ENCODE peak calls at places on chromosomes 3 and 15, in seven cellular contexts. One of them, this sample, is unnamed.

GRCh38 chr3:114697441-114697840 is 403.6 kb downstream of the TIGIT start:
- DNase-seq in left ventricle myocardium superior: no peak
- DNase-seq in IMR-90: no peak
- DNase-seq in activated CD4-positive, CD25-positive, alpha-beta regulatory T cell treated with anti-CD3 and anti-CD28 coated beads, Interleukin-2, amount 50 U/mL, for 72 hours: no peak
- DNase-seq in uterus: no peak
- DNase-seq in retina: no peak
- DNase-seq in brain microvascular endothelial cell: no peak
- DNase-seq in this sample: no peak

GRCh38 chr3:38585791-38586420 is 63.6 kb downstream of the SCN5A start:
- DNase-seq in left ventricle myocardium superior: no peak
- DNase-seq in IMR-90: no peak
- DNase-seq in activated CD4-positive, CD25-positive, alpha-beta regulatory T cell treated with anti-CD3 and anti-CD28 coated beads, Interleukin-2, amount 50 U/mL, for 72 hours: peak
- DNase-seq in uterus: no peak
- DNase-seq in retina: no peak
- DNase-seq in brain microvascular endothelial cell: no peak
- DNase-seq in this sample: no peak

GRCh38 chr15:70281811-70282307 is 184.1 kb upstream of the TLE3 start:
- DNase-seq in left ventricle myocardium superior: no peak
- DNase-seq in IMR-90: peak
- DNase-seq in activated CD4-positive, CD25-positive, alpha-beta regulatory T cell treated with anti-CD3 and anti-CD28 coated beads, Interleukin-2, amount 50 U/mL, for 72 hours: no peak
- DNase-seq in uterus: no peak
- DNase-seq in retina: no peak
- DNase-seq in brain microvascular endothelial cell: peak
- DNase-seq in this sample: no peak

GRCh38 chr3:149968216-149968615 is 2.5 kb downstream of the PFN2 start:
- DNase-seq in left ventricle myocardium superior: no peak
- DNase-seq in IMR-90: peak
- DNase-seq in activated CD4-positive, CD25-positive, alpha-beta regulatory T cell treated with anti-CD3 and anti-CD28 coated beads, Interleukin-2, amount 50 U/mL, for 72 hours: no peak
- DNase-seq in uterus: no peak
- DNase-seq in retina: peak
- DNase-seq in brain microvascular endothelial cell: peak
- DNase-seq in this sample: peak

GRCh38 chr3:187997490-187997889 is 156.5 kb upstream of the LPP start:
- DNase-seq in left ventricle myocardium superior: no peak
- DNase-seq in IMR-90: peak
- DNase-seq in activated CD4-positive, CD25-positive, alpha-beta regulatory T cell treated with anti-CD3 and anti-CD28 coated beads, Interleukin-2, amount 50 U/mL, for 72 hours: no peak
- DNase-seq in uterus: no peak
- DNase-seq in retina: no peak
- DNase-seq in brain microvascular endothelial cell: no peak
- DNase-seq in this sample: no peak

GRCh38 chr3:160038862-160039562 is 50.4 kb downstream of the IL12A start:
- DNase-seq in left ventricle myocardium superior: peak
- DNase-seq in IMR-90: no peak
- DNase-seq in activated CD4-positive, CD25-positive, alpha-beta regulatory T cell treated with anti-CD3 and anti-CD28 coated beads, Interleukin-2, amount 50 U/mL, for 72 hours: no peak
- DNase-seq in uterus: no peak
- DNase-seq in retina: peak
- DNase-seq in brain microvascular endothelial cell: no peak
- DNase-seq in this sample: no peak

GRCh38 chr15:93454788-93455187 is 365.8 kb upstream of the RGMA start:
- DNase-seq in left ventricle myocardium superior: no peak
- DNase-seq in IMR-90: no peak
- DNase-seq in activated CD4-positive, CD25-positive, alpha-beta regulatory T cell treated with anti-CD3 and anti-CD28 coated beads, Interleukin-2, amount 50 U/mL, for 72 hours: no peak
- DNase-seq in uterus: no peak
- DNase-seq in retina: no peak
- DNase-seq in brain microvascular endothelial cell: no peak
- DNase-seq in this sample: no peak

GRCh38 chr15:90540768-90541167 is 11.0 kb downstream of the CRTC3 start:
- DNase-seq in left ventricle myocardium superior: no peak
- DNase-seq in IMR-90: no peak
- DNase-seq in activated CD4-positive, CD25-positive, alpha-beta regulatory T cell treated with anti-CD3 and anti-CD28 coated beads, Interleukin-2, amount 50 U/mL, for 72 hours: no peak
- DNase-seq in uterus: no peak
- DNase-seq in retina: no peak
- DNase-seq in brain microvascular endothelial cell: no peak
- DNase-seq in this sample: no peak

GRCh38 chr15:38069001-38069400 is 134.6 kb downstream of the TMCO5A start:
- DNase-seq in left ventricle myocardium superior: no peak
- DNase-seq in IMR-90: peak
- DNase-seq in activated CD4-positive, CD25-positive, alpha-beta regulatory T cell treated with anti-CD3 and anti-CD28 coated beads, Interleukin-2, amount 50 U/mL, for 72 hours: no peak
- DNase-seq in uterus: no peak
- DNase-seq in retina: peak
- DNase-seq in brain microvascular endothelial cell: peak
- DNase-seq in this sample: peak

GRCh38 chr3:23493846-23494245 is 290.7 kb downstream of the UBE2E2 start:
- DNase-seq in left ventricle myocardium superior: no peak
- DNase-seq in IMR-90: no peak
- DNase-seq in activated CD4-positive, CD25-positive, alpha-beta regulatory T cell treated with anti-CD3 and anti-CD28 coated beads, Interleukin-2, amount 50 U/mL, for 72 hours: no peak
- DNase-seq in uterus: no peak
- DNase-seq in retina: no peak
- DNase-seq in brain microvascular endothelial cell: no peak
- DNase-seq in this sample: no peak

GRCh38 chr3:89740881-89741177 is 633.4 kb downstream of the EPHA3 start:
- DNase-seq in left ventricle myocardium superior: no peak
- DNase-seq in IMR-90: peak
- DNase-seq in activated CD4-positive, CD25-positive, alpha-beta regulatory T cell treated with anti-CD3 and anti-CD28 coated beads, Interleukin-2, amount 50 U/mL, for 72 hours: no peak
- DNase-seq in uterus: no peak
- DNase-seq in retina: no peak
- DNase-seq in brain microvascular endothelial cell: no peak
- DNase-seq in this sample: no peak

GRCh38 chr3:14880486-14881179 is 61.9 kb downstream of the FGD5 start:
- DNase-seq in left ventricle myocardium superior: no peak
- DNase-seq in IMR-90: no peak
- DNase-seq in activated CD4-positive, CD25-positive, alpha-beta regulatory T cell treated with anti-CD3 and anti-CD28 coated beads, Interleukin-2, amount 50 U/mL, for 72 hours: no peak
- DNase-seq in uterus: no peak
- DNase-seq in retina: no peak
- DNase-seq in brain microvascular endothelial cell: no peak
- DNase-seq in this sample: no peak

GRCh38 chr3:7038394-7038793 is 177.5 kb downstream of the GRM7 start:
- DNase-seq in left ventricle myocardium superior: no peak
- DNase-seq in IMR-90: no peak
- DNase-seq in activated CD4-positive, CD25-positive, alpha-beta regulatory T cell treated with anti-CD3 and anti-CD28 coated beads, Interleukin-2, amount 50 U/mL, for 72 hours: no peak
- DNase-seq in uterus: no peak
- DNase-seq in retina: no peak
- DNase-seq in brain microvascular endothelial cell: no peak
- DNase-seq in this sample: no peak

GRCh38 chr15:68526784-68527183 is 52.0 kb upstream of the CORO2B start:
- DNase-seq in left ventricle myocardium superior: no peak
- DNase-seq in IMR-90: no peak
- DNase-seq in activated CD4-positive, CD25-positive, alpha-beta regulatory T cell treated with anti-CD3 and anti-CD28 coated beads, Interleukin-2, amount 50 U/mL, for 72 hours: no peak
- DNase-seq in uterus: no peak
- DNase-seq in retina: no peak
- DNase-seq in brain microvascular endothelial cell: no peak
- DNase-seq in this sample: no peak

GRCh38 chr15:88658972-88659931 is 20.4 kb downstream of the ISG20 start:
- DNase-seq in left ventricle myocardium superior: no peak
- DNase-seq in IMR-90: peak
- DNase-seq in activated CD4-positive, CD25-positive, alpha-beta regulatory T cell treated with anti-CD3 and anti-CD28 coated beads, Interleukin-2, amount 50 U/mL, for 72 hours: no peak
- DNase-seq in uterus: no peak
- DNase-seq in retina: no peak
- DNase-seq in brain microvascular endothelial cell: peak
- DNase-seq in this sample: no peak

GRCh38 chr3:183094711-183095110 is 4.6 kb downstream of the MCCC1 start:
- DNase-seq in left ventricle myocardium superior: no peak
- DNase-seq in IMR-90: no peak
- DNase-seq in activated CD4-positive, CD25-positive, alpha-beta regulatory T cell treated with anti-CD3 and anti-CD28 coated beads, Interleukin-2, amount 50 U/mL, for 72 hours: no peak
- DNase-seq in uterus: no peak
- DNase-seq in retina: no peak
- DNase-seq in brain microvascular endothelial cell: no peak
- DNase-seq in this sample: no peak

GRCh38 chr3:146972726-146973125 is 367.6 kb upstream of the PLSCR5 start:
- DNase-seq in left ventricle myocardium superior: no peak
- DNase-seq in IMR-90: peak
- DNase-seq in activated CD4-positive, CD25-positive, alpha-beta regulatory T cell treated with anti-CD3 and anti-CD28 coated beads, Interleukin-2, amount 50 U/mL, for 72 hours: no peak
- DNase-seq in uterus: no peak
- DNase-seq in retina: no peak
- DNase-seq in brain microvascular endothelial cell: peak
- DNase-seq in this sample: no peak

GRCh38 chr15:73996939-73997338 is 2.4 kb downstream of the PML start:
- DNase-seq in left ventricle myocardium superior: no peak
- DNase-seq in IMR-90: no peak
- DNase-seq in activated CD4-positive, CD25-positive, alpha-beta regulatory T cell treated with anti-CD3 and anti-CD28 coated beads, Interleukin-2, amount 50 U/mL, for 72 hours: no peak
- DNase-seq in uterus: no peak
- DNase-seq in retina: no peak
- DNase-seq in brain microvascular endothelial cell: peak
- DNase-seq in this sample: no peak

GRCh38 chr15:38714309-38715072 is 149.9 kb upstream of the RASGRP1 start:
- DNase-seq in left ventricle myocardium superior: no peak
- DNase-seq in IMR-90: peak
- DNase-seq in activated CD4-positive, CD25-positive, alpha-beta regulatory T cell treated with anti-CD3 and anti-CD28 coated beads, Interleukin-2, amount 50 U/mL, for 72 hours: no peak
- DNase-seq in uterus: no peak
- DNase-seq in retina: no peak
- DNase-seq in brain microvascular endothelial cell: peak
- DNase-seq in this sample: no peak

GRCh38 chr3:182979719-182980191 is 583 bp downstream of the DCUN1D1 start:
- DNase-seq in left ventricle myocardium superior: peak
- DNase-seq in IMR-90: peak
- DNase-seq in activated CD4-positive, CD25-positive, alpha-beta regulatory T cell treated with anti-CD3 and anti-CD28 coated beads, Interleukin-2, amount 50 U/mL, for 72 hours: peak
- DNase-seq in uterus: no peak
- DNase-seq in retina: peak
- DNase-seq in brain microvascular endothelial cell: no peak
- DNase-seq in this sample: peak

GRCh38 chr15:79475312-79475711 is 43.2 kb downstream of the MINAR1 start:
- DNase-seq in left ventricle myocardium superior: no peak
- DNase-seq in IMR-90: peak
- DNase-seq in activated CD4-positive, CD25-positive, alpha-beta regulatory T cell treated with anti-CD3 and anti-CD28 coated beads, Interleukin-2, amount 50 U/mL, for 72 hours: no peak
- DNase-seq in uterus: no peak
- DNase-seq in retina: no peak
- DNase-seq in brain microvascular endothelial cell: no peak
- DNase-seq in this sample: no peak

GRCh38 chr15:56014685-56015084 is 21.3 kb upstream of the NEDD4 start:
- DNase-seq in left ventricle myocardium superior: no peak
- DNase-seq in IMR-90: no peak
- DNase-seq in activated CD4-positive, CD25-positive, alpha-beta regulatory T cell treated with anti-CD3 and anti-CD28 coated beads, Interleukin-2, amount 50 U/mL, for 72 hours: no peak
- DNase-seq in uterus: no peak
- DNase-seq in retina: no peak
- DNase-seq in brain microvascular endothelial cell: no peak
- DNase-seq in this sample: no peak

GRCh38 chr15:45399381-45400212 is 21.3 kb upstream of the GATM start:
- DNase-seq in left ventricle myocardium superior: no peak
- DNase-seq in IMR-90: peak
- DNase-seq in activated CD4-positive, CD25-positive, alpha-beta regulatory T cell treated with anti-CD3 and anti-CD28 coated beads, Interleukin-2, amount 50 U/mL, for 72 hours: no peak
- DNase-seq in uterus: no peak
- DNase-seq in retina: peak
- DNase-seq in brain microvascular endothelial cell: no peak
- DNase-seq in this sample: no peak

GRCh38 chr3:73279-73678 is 123.3 kb upstream of the CHL1 start:
- DNase-seq in left ventricle myocardium superior: no peak
- DNase-seq in IMR-90: no peak
- DNase-seq in activated CD4-positive, CD25-positive, alpha-beta regulatory T cell treated with anti-CD3 and anti-CD28 coated beads, Interleukin-2, amount 50 U/mL, for 72 hours: no peak
- DNase-seq in uterus: no peak
- DNase-seq in retina: no peak
- DNase-seq in brain microvascular endothelial cell: no peak
- DNase-seq in this sample: no peak

GRCh38 chr3:112769624-112770023 is 77.0 kb downstream of the CD200R1L start:
- DNase-seq in left ventricle myocardium superior: no peak
- DNase-seq in IMR-90: peak
- DNase-seq in activated CD4-positive, CD25-positive, alpha-beta regulatory T cell treated with anti-CD3 and anti-CD28 coated beads, Interleukin-2, amount 50 U/mL, for 72 hours: no peak
- DNase-seq in uterus: no peak
- DNase-seq in retina: no peak
- DNase-seq in brain microvascular endothelial cell: no peak
- DNase-seq in this sample: no peak

GRCh38 chr15:72197460-72198409 is at the start of gene GRAMD2A:
- DNase-seq in left ventricle myocardium superior: peak
- DNase-seq in IMR-90: no peak
- DNase-seq in activated CD4-positive, CD25-positive, alpha-beta regulatory T cell treated with anti-CD3 and anti-CD28 coated beads, Interleukin-2, amount 50 U/mL, for 72 hours: no peak
- DNase-seq in uterus: no peak
- DNase-seq in retina: peak
- DNase-seq in brain microvascular endothelial cell: no peak
- DNase-seq in this sample: peak

GRCh38 chr15:33458421-33458820 is 147.7 kb downstream of the RYR3 start:
- DNase-seq in left ventricle myocardium superior: no peak
- DNase-seq in IMR-90: no peak
- DNase-seq in activated CD4-positive, CD25-positive, alpha-beta regulatory T cell treated with anti-CD3 and anti-CD28 coated beads, Interleukin-2, amount 50 U/mL, for 72 hours: no peak
- DNase-seq in uterus: no peak
- DNase-seq in retina: no peak
- DNase-seq in brain microvascular endothelial cell: no peak
- DNase-seq in this sample: no peak

GRCh38 chr3:88137836-88138235 is 11.9 kb upstream of the C3orf38 start:
- DNase-seq in left ventricle myocardium superior: no peak
- DNase-seq in IMR-90: peak
- DNase-seq in activated CD4-positive, CD25-positive, alpha-beta regulatory T cell treated with anti-CD3 and anti-CD28 coated beads, Interleukin-2, amount 50 U/mL, for 72 hours: no peak
- DNase-seq in uterus: no peak
- DNase-seq in retina: no peak
- DNase-seq in brain microvascular endothelial cell: no peak
- DNase-seq in this sample: no peak

This sample was measured in NCI-H2227 treated with DMSO at 0.1 percent for 48 hours.